ENCODE peak calls at places on chromosome 21, in four cellular contexts. One of them, this sample, is unnamed.

GRCh38 chr21:45531393-45532215 is 10.6 kb downstream of the SLC19A1 start:
- DNase-seq in right lobe of liver: no peak
- DNase-seq in ELR: no peak
- DNase-seq in stimulated activated CD4-positive, alpha-beta T cell treated with anti-CD3 and anti-CD28 coated beads, Interleukin-4, amount 100 ng/mL, for 48 hours: no peak
- DNase-seq in this sample: no peak

GRCh38 chr21:35044128-35044527 is 5.0 kb downstream of the RUNX1 start:
- DNase-seq in right lobe of liver: no peak
- DNase-seq in ELR: no peak
- DNase-seq in stimulated activated CD4-positive, alpha-beta T cell treated with anti-CD3 and anti-CD28 coated beads, Interleukin-4, amount 100 ng/mL, for 48 hours: no peak
- DNase-seq in this sample: no peak

GRCh38 chr21:32726742-32727477 is 903 bp downstream of the SYNJ1 start:
- DNase-seq in right lobe of liver: no peak
- DNase-seq in ELR: peak
- DNase-seq in stimulated activated CD4-positive, alpha-beta T cell treated with anti-CD3 and anti-CD28 coated beads, Interleukin-4, amount 100 ng/mL, for 48 hours: no peak
- DNase-seq in this sample: peak

GRCh38 chr21:41863439-41863740 is 15.8 kb downstream of the PRDM15 start:
- DNase-seq in right lobe of liver: no peak
- DNase-seq in ELR: no peak
- DNase-seq in stimulated activated CD4-positive, alpha-beta T cell treated with anti-CD3 and anti-CD28 coated beads, Interleukin-4, amount 100 ng/mL, for 48 hours: no peak
- DNase-seq in this sample: no peak

GRCh38 chr21:33971492-33972013 is 55.9 kb upstream of the ATP5PO start:
- DNase-seq in right lobe of liver: no peak
- DNase-seq in ELR: peak
- DNase-seq in stimulated activated CD4-positive, alpha-beta T cell treated with anti-CD3 and anti-CD28 coated beads, Interleukin-4, amount 100 ng/mL, for 48 hours: no peak
- DNase-seq in this sample: no peak

GRCh38 chr21:45152265-45152746 is 77.9 kb downstream of the ADARB1 start:
- DNase-seq in right lobe of liver: no peak
- DNase-seq in ELR: no peak
- DNase-seq in stimulated activated CD4-positive, alpha-beta T cell treated with anti-CD3 and anti-CD28 coated beads, Interleukin-4, amount 100 ng/mL, for 48 hours: peak
- DNase-seq in this sample: peak

GRCh38 chr21:28427356-28428022 is 565.2 kb downstream of the LTN1 start:
- DNase-seq in right lobe of liver: no peak
- DNase-seq in ELR: peak
- DNase-seq in stimulated activated CD4-positive, alpha-beta T cell treated with anti-CD3 and anti-CD28 coated beads, Interleukin-4, amount 100 ng/mL, for 48 hours: no peak
- DNase-seq in this sample: no peak

GRCh38 chr21:31498985-31499384 is 154.9 kb upstream of the TIAM1 start:
- DNase-seq in right lobe of liver: no peak
- DNase-seq in ELR: no peak
- DNase-seq in stimulated activated CD4-positive, alpha-beta T cell treated with anti-CD3 and anti-CD28 coated beads, Interleukin-4, amount 100 ng/mL, for 48 hours: no peak
- DNase-seq in this sample: no peak

GRCh38 chr21:31290765-31291164 is 53.3 kb downstream of the TIAM1 start:
- DNase-seq in right lobe of liver: no peak
- DNase-seq in ELR: no peak
- DNase-seq in stimulated activated CD4-positive, alpha-beta T cell treated with anti-CD3 and anti-CD28 coated beads, Interleukin-4, amount 100 ng/mL, for 48 hours: no peak
- DNase-seq in this sample: no peak

GRCh38 chr21:20971296-20971921 is 26.8 kb upstream of the NCAM2 start:
- DNase-seq in right lobe of liver: peak
- DNase-seq in ELR: peak
- DNase-seq in stimulated activated CD4-positive, alpha-beta T cell treated with anti-CD3 and anti-CD28 coated beads, Interleukin-4, amount 100 ng/mL, for 48 hours: peak
- DNase-seq in this sample: no peak

GRCh38 chr21:32921632-32922230 is 104.0 kb upstream of the OLIG2 start:
- DNase-seq in right lobe of liver: no peak
- DNase-seq in ELR: peak
- DNase-seq in stimulated activated CD4-positive, alpha-beta T cell treated with anti-CD3 and anti-CD28 coated beads, Interleukin-4, amount 100 ng/mL, for 48 hours: peak
- DNase-seq in this sample: peak

GRCh38 chr21:31078796-31079195 is 40.5 kb upstream of the KRTAP19-8 start:
- DNase-seq in right lobe of liver: no peak
- DNase-seq in ELR: no peak
- DNase-seq in stimulated activated CD4-positive, alpha-beta T cell treated with anti-CD3 and anti-CD28 coated beads, Interleukin-4, amount 100 ng/mL, for 48 hours: no peak
- DNase-seq in this sample: no peak

GRCh38 chr21:36873511-36873910 is 93.0 kb downstream of the HLCS start:
- DNase-seq in right lobe of liver: no peak
- DNase-seq in ELR: peak
- DNase-seq in stimulated activated CD4-positive, alpha-beta T cell treated with anti-CD3 and anti-CD28 coated beads, Interleukin-4, amount 100 ng/mL, for 48 hours: no peak
- DNase-seq in this sample: no peak

This sample was measured in T-helper 17 cell.